ENCODE peak calls at places on chromosomes 13 and 19, in seven cellular contexts. One of them, this sample, is unnamed.

GRCh38 chr13:97280478-97280877 is 58.3 kb downstream of the MBNL2 start:
- DNase-seq in progenitor cell of endocrine pancreas: no peak
- DNase-seq in nephron progenitor cell: no peak
- DNase-seq in lung: no peak
- DNase-seq in WERI-Rb-1: no peak
- DNase-seq in breast epithelium: no peak
- DNase-seq in tibial nerve: no peak
- DNase-seq in this sample: no peak

GRCh38 chr13:34340534-34340933 is 522.6 kb downstream of the RFC3 start:
- DNase-seq in progenitor cell of endocrine pancreas: no peak
- DNase-seq in nephron progenitor cell: no peak
- DNase-seq in lung: no peak
- DNase-seq in WERI-Rb-1: no peak
- DNase-seq in breast epithelium: no peak
- DNase-seq in tibial nerve: no peak
- DNase-seq in this sample: peak; percentile 14

GRCh38 chr19:48480151-48480475 is 10.9 kb downstream of the CYTH2 start:
- DNase-seq in progenitor cell of endocrine pancreas: no peak
- DNase-seq in nephron progenitor cell: no peak
- DNase-seq in lung: no peak
- DNase-seq in WERI-Rb-1: no peak
- DNase-seq in breast epithelium: no peak
- DNase-seq in tibial nerve: peak; percentile 48
- DNase-seq in this sample: no peak

GRCh38 chr19:48090281-48090802 is 20.3 kb downstream of the PLA2G4C start:
- DNase-seq in progenitor cell of endocrine pancreas: no peak
- DNase-seq in nephron progenitor cell: no peak
- DNase-seq in lung: no peak
- DNase-seq in WERI-Rb-1: no peak
- DNase-seq in breast epithelium: peak; percentile 34
- DNase-seq in tibial nerve: no peak
- DNase-seq in this sample: no peak

GRCh38 chr19:56603829-56604228 is 8.7 kb downstream of the ZNF71 start:
- DNase-seq in progenitor cell of endocrine pancreas: no peak
- DNase-seq in nephron progenitor cell: no peak
- DNase-seq in lung: no peak
- DNase-seq in WERI-Rb-1: no peak
- DNase-seq in breast epithelium: no peak
- DNase-seq in tibial nerve: no peak
- DNase-seq in this sample: no peak

GRCh38 chr19:8840708-8841107 is 8.5 kb downstream of the MBD3L1 start:
- DNase-seq in progenitor cell of endocrine pancreas: no peak
- DNase-seq in nephron progenitor cell: no peak
- DNase-seq in lung: no peak
- DNase-seq in WERI-Rb-1: no peak
- DNase-seq in breast epithelium: no peak
- DNase-seq in tibial nerve: no peak
- DNase-seq in this sample: no peak

GRCh38 chr19:31304877-31305312 is 44.3 kb downstream of the TSHZ3 start:
- DNase-seq in progenitor cell of endocrine pancreas: no peak
- DNase-seq in nephron progenitor cell: no peak
- DNase-seq in lung: no peak
- DNase-seq in WERI-Rb-1: no peak
- DNase-seq in breast epithelium: no peak
- DNase-seq in tibial nerve: peak; percentile 29
- DNase-seq in this sample: no peak

GRCh38 chr19:53388904-53389303 is 6.0 kb upstream of the ZNF765 start:
- DNase-seq in progenitor cell of endocrine pancreas: no peak
- DNase-seq in nephron progenitor cell: no peak
- DNase-seq in lung: no peak
- DNase-seq in WERI-Rb-1: no peak
- DNase-seq in breast epithelium: no peak
- DNase-seq in tibial nerve: no peak
- DNase-seq in this sample: no peak

GRCh38 chr19:41774515-41774980 is 19.2 kb downstream of the CEACAM6 start:
- DNase-seq in progenitor cell of endocrine pancreas: no peak
- DNase-seq in nephron progenitor cell: no peak
- DNase-seq in lung: peak; percentile 73
- DNase-seq in WERI-Rb-1: no peak
- DNase-seq in breast epithelium: no peak
- DNase-seq in tibial nerve: no peak
- DNase-seq in this sample: peak; percentile 95

GRCh38 chr19:35644987-35645679 is 3.0 kb upstream of the COX6B1 start:
- DNase-seq in progenitor cell of endocrine pancreas: peak; percentile 53
- DNase-seq in nephron progenitor cell: peak; percentile 93
- DNase-seq in lung: peak; percentile 80
- DNase-seq in WERI-Rb-1: peak; percentile 78
- DNase-seq in breast epithelium: peak; percentile 76
- DNase-seq in tibial nerve: peak; percentile 90
- DNase-seq in this sample: peak; percentile 54

GRCh38 chr13:98054301-98054700 is 88.6 kb upstream of the FARP1 start:
- DNase-seq in progenitor cell of endocrine pancreas: no peak
- DNase-seq in nephron progenitor cell: no peak
- DNase-seq in lung: no peak
- DNase-seq in WERI-Rb-1: no peak
- DNase-seq in breast epithelium: no peak
- DNase-seq in tibial nerve: no peak
- DNase-seq in this sample: no peak

GRCh38 chr19:13985771-13986347 is 20.3 kb downstream of the RFX1 start:
- DNase-seq in progenitor cell of endocrine pancreas: no peak
- DNase-seq in nephron progenitor cell: no peak
- DNase-seq in lung: no peak
- DNase-seq in WERI-Rb-1: peak; percentile 27
- DNase-seq in breast epithelium: no peak
- DNase-seq in tibial nerve: no peak
- DNase-seq in this sample: no peak

GRCh38 chr19:11551603-11552235 is 7.3 kb downstream of the ELOF1 start:
- DNase-seq in progenitor cell of endocrine pancreas: no peak
- DNase-seq in nephron progenitor cell: peak; percentile 52
- DNase-seq in lung: no peak
- DNase-seq in WERI-Rb-1: peak; percentile 38
- DNase-seq in breast epithelium: no peak
- DNase-seq in tibial nerve: no peak
- DNase-seq in this sample: no peak

GRCh38 chr13:20911037-20911436 is 8.5 kb upstream of the XPO4 start:
- DNase-seq in progenitor cell of endocrine pancreas: no peak
- DNase-seq in nephron progenitor cell: no peak
- DNase-seq in lung: no peak
- DNase-seq in WERI-Rb-1: no peak
- DNase-seq in breast epithelium: no peak
- DNase-seq in tibial nerve: no peak
- DNase-seq in this sample: no peak

GRCh38 chr13:105796081-105796480 is 739.4 kb downstream of the EFNB2 start:
- DNase-seq in progenitor cell of endocrine pancreas: no peak
- DNase-seq in nephron progenitor cell: no peak
- DNase-seq in lung: no peak
- DNase-seq in WERI-Rb-1: no peak
- DNase-seq in breast epithelium: no peak
- DNase-seq in tibial nerve: no peak
- DNase-seq in this sample: no peak

GRCh38 chr13:46172531-46172991 is 9.4 kb downstream of the LCP1 start:
- DNase-seq in progenitor cell of endocrine pancreas: no peak
- DNase-seq in nephron progenitor cell: no peak
- DNase-seq in lung: no peak
- DNase-seq in WERI-Rb-1: no peak
- DNase-seq in breast epithelium: no peak
- DNase-seq in tibial nerve: no peak
- DNase-seq in this sample: no peak

GRCh38 chr19:49533551-49534488 is 6.0 kb downstream of the RCN3 start:
- DNase-seq in progenitor cell of endocrine pancreas: peak; percentile 46
- DNase-seq in nephron progenitor cell: peak; percentile 92
- DNase-seq in lung: peak; percentile 71
- DNase-seq in WERI-Rb-1: peak; percentile 69
- DNase-seq in breast epithelium: peak; percentile 75
- DNase-seq in tibial nerve: peak; percentile 79
- DNase-seq in this sample: peak; percentile 73
- TF ChIP-seq CTCF in progenitor cell of endocrine pancreas: peak; percentile 48
- TF ChIP-seq CTCF in nephron progenitor cell: peak; percentile 34
- TF ChIP-seq CTCF in lung: no peak
- TF ChIP-seq CTCF in WERI-Rb-1: peak; percentile 55
- TF ChIP-seq CTCF in breast epithelium: peak; percentile 20
- TF ChIP-seq CTCF in tibial nerve: peak; percentile 43
- TF ChIP-seq CTCF in this sample: peak; percentile 46

GRCh38 chr19:1471514-1472107 is 7.4 kb downstream of the C19orf25 start:
- DNase-seq in progenitor cell of endocrine pancreas: no peak
- DNase-seq in nephron progenitor cell: no peak
- DNase-seq in lung: no peak
- DNase-seq in WERI-Rb-1: no peak
- DNase-seq in breast epithelium: no peak
- DNase-seq in tibial nerve: no peak
- DNase-seq in this sample: no peak
- TF ChIP-seq CTCF in progenitor cell of endocrine pancreas: peak; percentile 20
- TF ChIP-seq CTCF in nephron progenitor cell: no peak
- TF ChIP-seq CTCF in lung: no peak
- TF ChIP-seq CTCF in WERI-Rb-1: peak; percentile 64
- TF ChIP-seq CTCF in breast epithelium: no peak
- TF ChIP-seq CTCF in tibial nerve: no peak
- TF ChIP-seq CTCF in this sample: no peak

GRCh38 chr19:10419646-10420443 is 493 bp upstream of the PDE4A start:
- DNase-seq in progenitor cell of endocrine pancreas: no peak
- DNase-seq in nephron progenitor cell: peak; percentile 60
- DNase-seq in lung: no peak
- DNase-seq in WERI-Rb-1: peak; percentile 99
- DNase-seq in breast epithelium: no peak
- DNase-seq in tibial nerve: no peak
- DNase-seq in this sample: no peak

GRCh38 chr19:10417598-10418280 is 2.6 kb upstream of the PDE4A start:
- DNase-seq in progenitor cell of endocrine pancreas: no peak
- DNase-seq in nephron progenitor cell: peak; percentile 61
- DNase-seq in lung: no peak
- DNase-seq in WERI-Rb-1: no peak
- DNase-seq in breast epithelium: no peak
- DNase-seq in tibial nerve: no peak
- DNase-seq in this sample: no peak

GRCh38 chr19:10419200-10419645 is 1.1 kb upstream of the PDE4A start:
- DNase-seq in progenitor cell of endocrine pancreas: no peak
- DNase-seq in nephron progenitor cell: peak; percentile 42
- DNase-seq in lung: no peak
- DNase-seq in WERI-Rb-1: peak; percentile 43
- DNase-seq in breast epithelium: no peak
- DNase-seq in tibial nerve: no peak
- DNase-seq in this sample: no peak

GRCh38 chr19:10416380-10417257 is 3.7 kb upstream of the PDE4A start:
- DNase-seq in progenitor cell of endocrine pancreas: peak; percentile 78
- DNase-seq in nephron progenitor cell: peak; percentile 94
- DNase-seq in lung: peak; percentile 82
- DNase-seq in WERI-Rb-1: peak; percentile 87
- DNase-seq in breast epithelium: peak; percentile 74
- DNase-seq in tibial nerve: peak; percentile 68
- DNase-seq in this sample: peak; percentile 90

DNA sequence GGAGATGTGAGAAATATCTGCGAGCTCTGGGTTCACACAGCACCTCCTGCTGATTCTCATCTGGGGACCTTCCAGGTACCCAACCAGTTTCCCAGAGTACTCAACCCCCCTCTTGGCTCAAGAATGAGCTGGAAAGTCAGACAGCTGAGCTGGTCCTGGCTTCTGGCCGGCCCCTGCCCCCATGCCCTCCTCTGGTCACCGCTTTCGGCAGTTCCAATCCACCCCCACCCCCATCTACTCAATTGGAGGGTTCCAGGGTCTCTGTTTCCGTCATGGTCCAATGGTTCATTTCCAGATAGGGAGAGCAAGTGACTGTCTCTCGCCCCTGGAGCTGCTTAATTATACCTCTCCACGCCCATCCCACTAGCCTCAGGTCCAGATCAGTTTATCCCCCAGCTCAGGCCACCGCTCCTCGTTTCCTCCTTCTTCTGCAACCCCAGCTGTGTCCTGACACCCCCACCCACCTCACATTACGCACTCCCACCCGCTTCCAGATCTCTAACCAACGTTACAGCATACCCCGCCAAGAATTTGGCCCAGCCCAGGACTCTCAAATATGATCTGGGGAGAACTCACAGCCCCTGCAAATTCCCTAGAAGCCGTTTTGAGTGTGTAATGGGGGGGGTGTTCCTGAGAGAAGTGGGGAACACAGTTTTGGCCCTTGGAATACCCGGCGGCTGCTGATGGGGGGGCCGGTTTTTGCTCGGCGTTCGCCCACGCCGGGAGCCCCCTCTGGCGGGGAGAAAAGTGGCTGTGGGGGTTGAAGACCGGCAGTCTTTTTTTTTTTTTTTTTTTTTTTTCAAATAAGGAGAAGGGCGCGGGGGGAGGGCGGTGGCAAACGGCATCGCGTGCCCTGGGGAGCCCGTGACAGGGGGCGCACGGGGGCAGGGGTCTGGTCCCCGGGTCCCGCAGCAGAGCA is 1.8 kb upstream of the PDE4A start:
- DNase-seq in progenitor cell of endocrine pancreas: no peak
- DNase-seq in nephron progenitor cell: peak; percentile 51
- DNase-seq in lung: no peak
- DNase-seq in WERI-Rb-1: peak; percentile 45
- DNase-seq in breast epithelium: no peak
- DNase-seq in tibial nerve: no peak
- DNase-seq in this sample: no peak
- TF ChIP-seq CTCF in progenitor cell of endocrine pancreas: no peak
- TF ChIP-seq CTCF in nephron progenitor cell: no peak
- TF ChIP-seq CTCF in lung: no peak
- TF ChIP-seq CTCF in WERI-Rb-1: no peak
- TF ChIP-seq CTCF in breast epithelium: no peak
- TF ChIP-seq CTCF in tibial nerve: no peak
- TF ChIP-seq CTCF in this sample: no peak

GRCh38 chr13:81379183-81379582 is 1038.3 kb upstream of the SPRY2 start:
- DNase-seq in progenitor cell of endocrine pancreas: no peak
- DNase-seq in nephron progenitor cell: no peak
- DNase-seq in lung: no peak
- DNase-seq in WERI-Rb-1: no peak
- DNase-seq in breast epithelium: no peak
- DNase-seq in tibial nerve: no peak
- DNase-seq in this sample: no peak

GRCh38 chr13:81388400-81388799 is 1047.5 kb upstream of the SPRY2 start:
- DNase-seq in progenitor cell of endocrine pancreas: no peak
- DNase-seq in nephron progenitor cell: no peak
- DNase-seq in lung: no peak
- DNase-seq in WERI-Rb-1: no peak
- DNase-seq in breast epithelium: no peak
- DNase-seq in tibial nerve: no peak
- DNase-seq in this sample: no peak

GRCh38 chr13:81382236-81382635 is 1041.3 kb upstream of the SPRY2 start:
- DNase-seq in progenitor cell of endocrine pancreas: no peak
- DNase-seq in nephron progenitor cell: no peak
- DNase-seq in lung: no peak
- DNase-seq in WERI-Rb-1: no peak
- DNase-seq in breast epithelium: no peak
- DNase-seq in tibial nerve: no peak
- DNase-seq in this sample: no peak

GRCh38 chr13:81381560-81381959 is 1040.6 kb upstream of the SPRY2 start:
- DNase-seq in progenitor cell of endocrine pancreas: no peak
- DNase-seq in nephron progenitor cell: no peak
- DNase-seq in lung: no peak
- DNase-seq in WERI-Rb-1: no peak
- DNase-seq in breast epithelium: no peak
- DNase-seq in tibial nerve: no peak
- DNase-seq in this sample: no peak

DNA sequence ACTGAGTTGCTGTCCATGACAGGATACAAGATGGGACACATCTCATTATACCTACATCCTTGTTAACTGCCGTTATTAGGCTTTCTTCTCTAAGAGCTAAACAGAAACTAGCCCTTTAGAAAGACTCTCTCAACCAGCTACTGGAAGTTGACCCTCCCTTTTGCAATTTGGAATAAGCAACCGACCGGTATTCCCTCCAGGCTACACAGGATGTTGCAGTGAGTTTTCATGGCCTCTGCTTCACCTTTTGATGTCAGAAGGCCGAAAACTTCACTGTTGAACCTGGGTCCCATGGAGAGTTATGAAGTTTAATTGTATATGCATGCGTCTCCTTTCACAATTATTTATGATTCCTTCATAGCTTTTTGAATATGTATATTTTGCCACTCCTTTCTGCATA is 1042.5 kb upstream of the SPRY2 start:
- DNase-seq in progenitor cell of endocrine pancreas: no peak
- DNase-seq in nephron progenitor cell: no peak
- DNase-seq in lung: no peak
- DNase-seq in WERI-Rb-1: no peak
- DNase-seq in breast epithelium: no peak
- DNase-seq in tibial nerve: no peak
- DNase-seq in this sample: no peak
- TF ChIP-seq CTCF in progenitor cell of endocrine pancreas: no peak
- TF ChIP-seq CTCF in nephron progenitor cell: no peak
- TF ChIP-seq CTCF in lung: no peak
- TF ChIP-seq CTCF in WERI-Rb-1: no peak
- TF ChIP-seq CTCF in breast epithelium: no peak
- TF ChIP-seq CTCF in tibial nerve: no peak
- TF ChIP-seq CTCF in this sample: no peak